ENCODE peak calls at places on chromosomes 2 and 18, in four cellular contexts. K, T, A and J are unnamed samples.

GRCh38 chr2:127985735-127986134 is 42.1 kb downstream of the SAP130 start:
- DNase-seq in T (no peak), K (no peak), A (no peak), J (no peak)

GRCh38 chr18:73852789-73853188 is 294.8 kb downstream of the FBXO15 start:
- DNase-seq in A (no peak), K (no peak), T (no peak), J (no peak)

GRCh38 chr2:40049782-40050181 is 270.7 kb upstream of the THUMPD2 start:
- DNase-seq in T (no peak), A (no peak), K (no peak), J (no peak)

GRCh38 chr2:12304494-12305228 is 412.1 kb upstream of the TRIB2 start:
- DNase-seq in K (peak), T (no peak), A (no peak), J (no peak)

GRCh38 chr2:214412679-214413078 is 1.8 kb downstream of the VWC2L start:
- DNase-seq in K (no peak), A (no peak), T (no peak), J (no peak)

GRCh38 chr2:101197215-101197745 is 46.1 kb upstream of the TBC1D8 start:
- DNase-seq in A (no peak), T (no peak), K (peak), J (no peak)

GRCh38 chr2:157413342-157414035 is 30.4 kb downstream of the CYTIP start:
- DNase-seq in A (no peak), K (no peak), T (no peak), J (no peak)

GRCh38 chr2:72826156-72826477 is 284 bp upstream of the EXOC6B start:
- DNase-seq in T (no peak), A (no peak), K (no peak), J (no peak)

GRCh38 chr2:128591841-128592822 is 273.5 kb upstream of the HS6ST1 start:
- DNase-seq in T (no peak), A (no peak), K (no peak), J (no peak)

GRCh38 chr2:217185265-217185995 is 325.6 kb upstream of the TNP1 start:
- DNase-seq in K (peak), A (no peak), T (no peak), J (no peak)